ENCODE peak calls at places on chromosome X, in nine cellular contexts. Y is NB4, J is spleen, A is ovary, T is A549, I is HepG2, D is testis, M is IMR-90, S is heart left ventricle. G is an unnamed sample.

GRCh38 chrX:63551856-63552255 is 200.7 kb upstream of the SPIN4 start:
- DNase-seq in Y (no peak), J (no peak), M (no peak), S (no peak), A (no peak), D (no peak), T (no peak), I (no peak), G (no peak)

GRCh38 chrX:128464091-128464490 is 411.9 kb upstream of the ACTRT1 start:
- DNase-seq in S (no peak), J (no peak), D (no peak), T (peak; percentile 54), Y (peak; percentile 19), A (no peak), M (no peak), I (peak; percentile 3), G (no peak)

GRCh38 chrX:7147431-7147977 is at the start of gene STS:
- DNase-seq in A (peak; percentile 62), S (peak; percentile 27), M (peak; percentile 14), T (no peak), D (peak; percentile 35), I (no peak), Y (peak; percentile 58), J (peak; percentile 92), G (peak; percentile 55)

GRCh38 chrX:40154229-40154852 is 56.6 kb upstream of the BCOR start:
- DNase-seq in D (no peak), T (peak; percentile 57), M (no peak), I (peak; percentile 82), A (peak; percentile 50), S (peak; percentile 47), Y (peak; percentile 81), J (no peak), G (peak; percentile 65)

GRCh38 chrX:40096395-40097091 is 1.2 kb downstream of the BCOR start:
- DNase-seq in T (no peak), I (no peak), M (peak; percentile 45), A (peak; percentile 63), Y (peak; percentile 70), J (peak; percentile 89), D (peak; percentile 37), S (peak; percentile 66), G (peak; percentile 65)

GRCh38 chrX:41137589-41137988 is 52.3 kb downstream of the USP9X start:
- DNase-seq in M (peak; percentile 19), T (no peak), D (no peak), J (no peak), Y (peak; percentile 6), I (no peak), S (no peak), A (no peak), G (no peak)

GRCh38 chrX:1531106-1531890 is 5.7 kb downstream of the P2RY8 start:
- DNase-seq in I (no peak), A (no peak), D (no peak), J (no peak), Y (no peak), T (no peak), M (no peak), S (no peak), G (peak; percentile 31)

GRCh38 chrX:110741213-110741796 is 54.3 kb downstream of the CHRDL1 start:
- DNase-seq in T (peak; percentile 2), M (peak; percentile 73), S (no peak), J (no peak), D (no peak), A (no peak), I (no peak), Y (no peak), G (no peak)

GRCh38 chrX:115449742-115450141 is 111.2 kb upstream of the PLS3 start:
- DNase-seq in S (peak; percentile 56), D (peak; percentile 25), A (peak; percentile 75), Y (no peak), M (no peak), I (peak; percentile 39), J (no peak), T (peak; percentile 3), G (peak; percentile 71)

GRCh38 chrX:1599791-1600405 is 8.5 kb downstream of the AKAP17A start:
- DNase-seq in D (no peak), A (no peak), S (no peak), I (no peak), M (no peak), Y (no peak), J (peak; percentile 72), T (no peak), G (no peak)

GRCh38 chrX:113048896-113049295 is 208.3 kb upstream of the AMOT start:
- DNase-seq in D (no peak), S (no peak), Y (no peak), A (no peak), T (no peak), I (no peak), M (no peak), J (no peak), G (no peak)

GRCh38 chrX:91434351-91435168 is at the start of gene PABPC5:
- DNase-seq in M (peak; percentile 82), T (peak; percentile 35), J (peak; percentile 81), A (peak; percentile 89), D (peak; percentile 88), I (no peak), S (peak; percentile 74), Y (no peak), G (peak; percentile 59)

GRCh38 chrX:133921764-133922389 is 63.5 kb downstream of the GPC3 start:
- DNase-seq in M (peak; percentile 5), J (no peak), Y (peak; percentile 30), A (peak; percentile 17), T (peak; percentile 46), D (peak; percentile 17), I (peak; percentile 19), S (peak; percentile 11), G (peak; percentile 68)

GRCh38 chrX:153829549-153829798 is 870 bp downstream of the PDZD4 start:
- DNase-seq in T (no peak), A (no peak), S (no peak), J (peak; percentile 68), I (no peak), D (no peak), Y (no peak), M (no peak), G (no peak)

GRCh38 chrX:97021680-97022079 is 138.0 kb downstream of the RPA4 start:
- DNase-seq in Y (no peak), I (no peak), D (no peak), A (no peak), J (no peak), S (no peak), M (peak; percentile 49), T (no peak), G (no peak)

GRCh38 chrX:107678957-107679740 is 50.8 kb downstream of the PRPS1 start:
- DNase-seq in Y (peak; percentile 91), S (peak; percentile 79), D (peak; percentile 70), I (no peak), J (peak; percentile 88), A (peak; percentile 82), M (peak; percentile 71), T (peak; percentile 24), G (no peak)

GRCh38 chrX:68686684-68687045 is 39.2 kb downstream of the STARD8 start:
- DNase-seq in D (peak; percentile 23), Y (peak; percentile 88), J (no peak), T (peak; percentile 42), M (no peak), A (peak; percentile 40), I (no peak), S (peak; percentile 27), G (no peak)

GRCh38 chrX:72269671-72270251 is 7.3 kb downstream of the RPS4X start:
- DNase-seq in T (peak; percentile 38), J (no peak), Y (peak; percentile 39), S (no peak), M (peak; percentile 83), D (no peak), A (no peak), I (no peak), G (no peak)

GRCh38 chrX:107483976-107484726 is 34.7 kb downstream of the FRMPD3 start:
- DNase-seq in A (peak; percentile 80), D (peak; percentile 15), Y (peak; percentile 15), J (no peak), I (no peak), M (no peak), S (no peak), T (no peak), G (no peak)

GRCh38 chrX:69033936-69034335 is 131.3 kb downstream of the PJA1 start:
- DNase-seq in T (no peak), M (no peak), A (no peak), I (no peak), J (no peak), S (no peak), D (no peak), Y (no peak), G (no peak)

GRCh38 chrX:51851507-51852085 is 41.8 kb upstream of the MAGED1 start:
- DNase-seq in D (no peak), T (no peak), M (no peak), A (no peak), S (no peak), J (no peak), I (peak; percentile 6), Y (no peak), G (no peak)
- TF ChIP-seq POLR2A in D (no peak), T (no peak), M (no peak), A (no peak), S (no peak), J (no peak), I (no peak), Y (no peak), G (no peak)

GRCh38 chrX:30141966-30142365 is 73.4 kb upstream of the MAGEB2 start:
- DNase-seq in S (no peak), D (peak; percentile 25), I (peak; percentile 27), J (no peak), M (peak; percentile 59), T (peak; percentile 62), A (no peak), Y (peak; percentile 57), G (no peak)
- TF ChIP-seq CTCF in S (no peak), D (no peak), I (peak; percentile 45), J (no peak), M (peak; percentile 58), T (peak; percentile 24), A (no peak), Y (peak; percentile 14), G (peak; percentile 15)

GRCh38 chrX:20479048-20479447 is 212.3 kb upstream of the RPS6KA3 start:
- DNase-seq in T (no peak), D (no peak), M (no peak), J (no peak), S (no peak), Y (no peak), I (peak; percentile 76), A (no peak), G (no peak)
- TF ChIP-seq POLR2A in T (no peak), D (no peak), M (no peak), J (no peak), S (no peak), Y (no peak), I (no peak), A (no peak), G (no peak)

DNA sequence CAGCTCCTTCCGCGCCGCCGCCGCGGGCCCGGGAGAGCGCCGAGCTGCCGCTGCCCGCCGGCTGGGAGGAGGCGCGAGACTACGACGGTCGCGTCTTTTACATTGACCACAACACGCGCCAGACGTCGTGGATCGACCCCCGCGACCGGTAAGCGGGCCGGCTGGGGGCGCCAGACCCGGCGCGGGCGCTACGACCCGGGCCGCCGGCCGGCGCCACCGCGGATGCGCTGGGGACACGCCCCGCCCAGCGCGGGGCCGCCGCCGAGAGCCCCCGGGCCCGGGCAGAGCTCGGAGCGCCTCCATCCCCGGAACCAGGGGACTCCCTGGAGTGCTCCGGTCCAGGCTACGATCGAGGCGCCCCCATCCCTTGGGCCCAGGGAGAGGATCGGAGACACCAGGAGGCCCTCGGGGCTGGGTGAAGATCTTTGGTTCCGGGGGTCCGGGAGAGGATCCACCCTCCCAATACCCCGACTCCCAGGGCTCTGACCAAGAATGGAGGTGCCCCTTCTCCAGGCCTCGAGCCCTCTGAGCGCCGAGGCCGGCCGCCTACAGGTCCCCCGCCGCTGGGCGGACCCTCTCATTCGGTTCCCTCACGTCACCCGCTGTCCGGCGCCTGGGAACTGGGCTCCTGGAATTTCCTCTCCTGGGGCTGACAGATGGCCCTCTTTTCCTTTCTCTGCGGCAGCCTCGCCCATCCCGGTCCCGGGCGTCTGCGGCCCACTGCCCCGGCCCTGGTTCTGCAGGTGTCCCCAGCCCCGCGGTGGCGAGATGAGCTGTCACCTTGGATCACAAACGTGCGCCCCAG is 48.8 kb downstream of the CLDN34 start:
- DNase-seq in T (peak; percentile 40), S (peak; percentile 72), J (peak; percentile 85), Y (no peak), A (peak; percentile 47), D (no peak), I (no peak), M (peak; percentile 35), G (no peak)
- TF ChIP-seq CTCF in T (peak; percentile 34), S (no peak), J (no peak), Y (no peak), A (no peak), D (no peak), I (peak; percentile 32), M (peak; percentile 9), G (no peak)